ENCODE peak calls at places on chromosomes 13 and 19, in six cellular contexts. J is psoas muscle; I is colonic mucosa; S is CD4-positive, CD25-positive, alpha-beta regulatory T cell; O is ascending aorta; B is heart right ventricle. M is an unnamed sample.

GRCh38 chr19:32339988-32340874 is 5.2 kb upstream of the ZNF507 start:
- DNase-seq in I (peak; percentile 66), S (peak; percentile 20), B (peak; percentile 68), O (no peak), J (peak; percentile 55), M (peak; percentile 76)

GRCh38 chr13:43304449-43304848 is 281.1 kb downstream of the DNAJC15 start:
- DNase-seq in O (no peak), J (no peak), B (no peak), I (no peak), S (no peak), M (no peak)

GRCh38 chr13:27559714-27560113 is 60.6 kb downstream of the LNX2 start:
- DNase-seq in B (no peak), I (no peak), J (no peak), S (no peak), O (no peak), M (no peak)

GRCh38 chr13:108093616-108094015 is 121.7 kb downstream of the LIG4 start:
- DNase-seq in J (no peak), S (no peak), B (no peak), O (no peak), I (no peak), M (no peak)

GRCh38 chr13:76684336-76684735 is 201.9 kb downstream of the KCTD12 start:
- DNase-seq in S (no peak), J (no peak), I (no peak), O (no peak), B (no peak), M (no peak)

GRCh38 chr19:13492128-13492527 is 14.2 kb downstream of the CACNA1A start:
- DNase-seq in S (no peak), J (no peak), B (no peak), O (no peak), I (no peak), M (no peak)

GRCh38 chr19:54208784-54209057 is 8.1 kb downstream of the RPS9 start:
- DNase-seq in J (no peak), I (no peak), O (no peak), B (no peak), S (no peak), M (no peak)

GRCh38 chr19:30696514-30696913 is 324.3 kb downstream of the ZNF536 start:
- DNase-seq in B (no peak), I (no peak), O (no peak), S (no peak), J (no peak), M (no peak)

GRCh38 chr13:32528358-32528757 is 10.2 kb downstream of the N4BP2L2 start:
- DNase-seq in I (no peak), S (no peak), B (no peak), J (no peak), O (no peak), M (no peak)

GRCh38 chr19:19662344-19662743 is 1.1 kb downstream of the ATP13A1 start:
- DNase-seq in B (no peak), J (no peak), O (no peak), I (no peak), S (no peak), M (no peak)
- H3K27ac ChIP-seq in B (no peak overlapping the region), J (no peak overlapping the region), O (no peak overlapping the region), I (no peak overlapping the region), S (peak overlapping the region; percentile 96), M (peak overlapping the region; percentile 7)

GRCh38 chr19:18477974-18478373 is 40.0 kb upstream of the ISYNA1 start:
- DNase-seq in J (no peak), I (no peak), O (no peak), B (no peak), S (no peak), M (no peak)
- H3K4me1 ChIP-seq in J (peaks cover 94% of the 10 kb centered on the region), I (peaks cover 28% of the 10 kb centered on the region), O (peaks cover 18% of the 10 kb centered on the region), B (peaks cover 45% of the 10 kb centered on the region), S (peaks cover 64% of the 10 kb centered on the region), M (peaks cover 27% of the 10 kb centered on the region)

GRCh38 chr13:110957181-110957884 is 42.5 kb upstream of the ANKRD10 start:
- DNase-seq in O (no peak), I (no peak), B (no peak), J (no peak), S (no peak), M (no peak)
- H3K4me3 ChIP-seq in O (no peak overlapping the region), I (no peak overlapping the region), B (no peak overlapping the region), J (no peak overlapping the region), S (no peak overlapping the region), M (no peak overlapping the region)

GRCh38 chr13:45416521-45417125 is 1.6 kb downstream of the SLC25A30 start:
- DNase-seq in S (no peak), B (no peak), I (no peak), O (no peak), J (no peak), M (no peak)

GRCh38 chr13:45413826-45414312 is 4.3 kb downstream of the SLC25A30 start:
- DNase-seq in B (no peak), J (no peak), I (no peak), O (no peak), S (no peak), M (no peak)

GRCh38 chr13:45417790-45418534 is at the start of gene SLC25A30:
- DNase-seq in I (peak; percentile 98), B (peak; percentile 96), S (peak; percentile 89), O (peak; percentile 87), J (peak; percentile 96), M (peak; percentile 98)

GRCh38 chr13:45412274-45413049 is 5.7 kb downstream of the SLC25A30 start:
- DNase-seq in J (no peak), B (no peak), O (no peak), I (no peak), S (no peak), M (no peak)

DNA sequence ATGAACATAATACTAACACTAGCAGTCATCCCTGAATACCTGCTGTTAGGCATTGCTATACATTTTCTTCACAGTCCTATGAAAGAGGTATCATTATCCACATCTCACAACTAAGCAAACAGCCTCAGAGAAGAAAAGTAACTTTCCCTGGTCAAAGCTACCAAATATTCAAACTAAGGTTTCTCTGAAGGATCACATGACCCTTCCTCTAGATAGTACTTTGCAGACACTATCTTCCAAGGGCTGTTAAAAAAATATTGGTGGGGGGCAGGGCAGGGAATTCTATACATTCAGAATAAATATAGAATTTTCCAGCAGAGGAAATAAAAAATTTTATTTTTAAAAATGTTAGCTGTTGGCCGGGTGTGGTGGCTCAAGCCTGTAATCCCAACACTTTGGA is 3.1 kb downstream of the SLC25A30 start:
- DNase-seq in S (no peak), B (no peak), I (no peak), J (no peak), O (no peak), M (no peak)
- H3K27ac ChIP-seq in S (no peak overlapping the region), B (peak overlapping the region; percentile 77), I (peak overlapping the region; percentile 76), J (peak overlapping the region; percentile 84), O (peak overlapping the region; percentile 75), M (peak overlapping the region; percentile 2)

GRCh38 chr13:46086421-46086922 is 18.4 kb downstream of the CPB2 start:
- DNase-seq in S (no peak), B (no peak), I (no peak), J (no peak), O (no peak), M (no peak)
- H3K4me1 ChIP-seq in S (no peaks in the 10 kb centered on the region), B (no peaks in the 10 kb centered on the region), I (no peaks in the 10 kb centered on the region), J (no peaks in the 10 kb centered on the region), O (no peaks in the 10 kb centered on the region), M (no peaks in the 10 kb centered on the region)

DNA sequence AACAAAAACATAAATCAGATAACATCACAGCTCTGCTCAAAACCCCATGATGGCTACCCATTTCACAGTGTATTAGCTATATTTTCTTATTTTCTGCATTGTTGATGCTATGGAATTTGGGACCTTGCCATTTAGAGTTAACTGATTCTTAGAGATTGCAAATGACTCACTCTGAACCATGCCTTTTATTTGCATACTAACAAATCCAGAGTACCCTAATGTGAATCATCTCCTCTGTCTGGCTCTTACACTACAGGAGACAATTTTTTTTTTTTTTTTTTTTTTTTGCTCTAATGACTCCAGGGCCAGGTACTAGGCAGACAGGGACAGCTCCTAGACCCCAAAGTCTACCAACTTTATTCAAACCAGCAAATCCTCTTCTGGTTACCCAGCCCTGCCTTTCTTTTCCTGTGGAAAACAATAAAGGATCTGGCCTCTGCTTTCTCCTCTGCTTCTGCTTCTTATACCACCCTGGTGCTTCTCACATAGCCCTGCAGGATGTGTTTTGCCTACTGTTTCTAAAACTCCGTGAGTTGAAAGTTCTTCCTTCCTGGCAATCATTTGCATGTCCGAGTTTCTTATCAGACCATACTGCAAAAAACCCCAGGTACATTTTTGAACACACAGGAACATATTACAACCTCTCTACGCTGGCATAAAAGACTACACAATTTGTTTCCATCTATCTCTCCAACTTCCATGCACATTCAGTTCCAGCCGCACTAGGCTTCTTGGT is 10.6 kb upstream of the ZNF460 start:
- DNase-seq in I (no peak), J (no peak), B (no peak), O (no peak), S (no peak), M (no peak)
- H3K4me3 ChIP-seq in I (no peak overlapping the region), J (no peak overlapping the region), B (no peak overlapping the region), O (no peak overlapping the region), S (no peak overlapping the region), M (no peak overlapping the region)

GRCh38 chr19:40302224-40303011 is 17.3 kb upstream of the AKT2 start:
- DNase-seq in O (no peak), I (no peak), J (no peak), B (no peak), S (no peak), M (no peak)
- H3K27ac ChIP-seq in O (no peak overlapping the region), I (no peak overlapping the region), J (no peak overlapping the region), B (no peak overlapping the region), S (no peak overlapping the region), M (no peak overlapping the region)

M was measured in right cardiac atrium.